ENCODE peak calls at places on chromosomes 13 and 19, in ten cellular contexts. G, K, M, W, V, N, H, X, Y and C are unnamed samples.

GRCh38 chr19:46604781-46605355 is 3.7 kb downstream of the CALM3 start:
- DNase-seq in M (peak; percentile 11), N (no peak), K (no peak), H (no peak), Y (no peak), W (peak; percentile 78), G (no peak), X (no peak), V (no peak), C (no peak)

GRCh38 chr13:42396501-42396900 is 124.5 kb downstream of the AKAP11 start:
- DNase-seq in V (no peak), K (no peak), H (peak; percentile 0), X (peak; percentile 39), Y (no peak), G (no peak), M (peak; percentile 65), W (no peak), N (no peak), C (no peak)

GRCh38 chr13:50831510-50831909 is 12.0 kb downstream of the DLEU7 start:
- DNase-seq in N (no peak), G (no peak), X (no peak), W (no peak), H (no peak), K (no peak), Y (no peak), M (no peak), V (no peak), C (no peak)

GRCh38 chr13:108326318-108326717 is 56.8 kb downstream of the TNFSF13B start:
- DNase-seq in Y (no peak), W (no peak), G (no peak), V (peak; percentile 2), N (no peak), H (no peak), M (no peak), K (no peak), X (peak; percentile 19), C (no peak)

GRCh38 chr13:102709536-102709935 is 14.7 kb upstream of the METTL21C start:
- DNase-seq in X (no peak), K (no peak), N (no peak), G (no peak), Y (no peak), M (no peak), H (no peak), V (no peak), W (no peak), C (no peak)

GRCh38 chr13:113928701-113929627 is 44.9 kb downstream of the C13orf46 start:
- DNase-seq in K (no peak), H (peak; percentile 54), Y (peak; percentile 90), G (peak; percentile 82), X (no peak), N (peak; percentile 90), V (peak; percentile 91), M (no peak), W (peak; percentile 95), C (no peak)

GRCh38 chr19:54518844-54519243 is 16.2 kb downstream of the LAIR2 start:
- DNase-seq in G (no peak), Y (no peak), X (no peak), K (no peak), H (no peak), M (no peak), N (no peak), V (peak; percentile 0), W (no peak), C (no peak)

GRCh38 chr19:900302-901111 is 7.2 kb downstream of the RNU6-9 start:
- DNase-seq in Y (no peak), N (no peak), H (peak; percentile 78), G (no peak), M (no peak), W (no peak), X (no peak), K (no peak), V (no peak), C (no peak)

GRCh38 chr19:3513198-3514140 is 7.4 kb downstream of the FZR1 start:
- DNase-seq in H (peak; percentile 55), K (no peak), V (no peak), X (no peak), W (no peak), N (no peak), G (no peak), Y (peak; percentile 75), M (no peak), C (no peak)

GRCh38 chr19:3510727-3511126 is 4.6 kb downstream of the FZR1 start:
- DNase-seq in Y (no peak), N (no peak), H (peak; percentile 66), W (no peak), G (no peak), M (no peak), V (no peak), X (no peak), K (no peak), C (no peak)

GRCh38 chr19:3509566-3509989 is 3.5 kb downstream of the FZR1 start:
- DNase-seq in V (no peak), G (no peak), H (peak; percentile 46), N (no peak), X (no peak), W (no peak), Y (no peak), M (no peak), K (no peak), C (no peak)

GRCh38 chr19:3512562-3512961 is 6.5 kb downstream of the FZR1 start:
- DNase-seq in N (no peak), H (peak; percentile 33), V (no peak), M (no peak), Y (no peak), G (no peak), W (no peak), K (no peak), X (no peak), C (no peak)

GRCh38 chr19:3511506-3512251 is 5.6 kb downstream of the FZR1 start:
- DNase-seq in X (no peak), M (no peak), G (no peak), Y (no peak), V (no peak), K (no peak), N (no peak), H (peak; percentile 62), W (no peak), C (no peak)
- H3K4me1 ChIP-seq in X (peaks cover 41% of the 10 kb centered on the region), M (peaks cover 4% of the 10 kb centered on the region), G (peaks cover 26% of the 10 kb centered on the region), Y (peaks cover 33% of the 10 kb centered on the region), V (no peaks in the 10 kb centered on the region), K (peaks cover 30% of the 10 kb centered on the region), N (peaks cover 18% of the 10 kb centered on the region), H (peaks cover 40% of the 10 kb centered on the region), W (peaks cover 5% of the 10 kb centered on the region), C (no peaks in the 10 kb centered on the region)

GRCh38 chr19:2286402-2287140 is 4.6 kb upstream of the PEAK3 start:
- DNase-seq in N (no peak), H (no peak), K (no peak), X (no peak), Y (no peak), V (no peak), M (no peak), G (no peak), W (no peak), C (no peak)

GRCh38 chr19:2282062-2282861 is at the start of gene PEAK3:
- DNase-seq in G (no peak), H (peak; percentile 92), Y (peak; percentile 54), W (peak; percentile 80), K (no peak), V (peak; percentile 64), N (peak; percentile 39), M (peak; percentile 91), X (no peak), C (no peak)

GRCh38 chr19:2280633-2281264 is 1.2 kb downstream of the PEAK3 start:
- DNase-seq in G (no peak), V (no peak), M (no peak), W (no peak), Y (peak; percentile 80), N (no peak), H (no peak), K (no peak), X (no peak), C (no peak)

GRCh38 chr19:2283835-2284507 is 2.0 kb upstream of the PEAK3 start:
- DNase-seq in W (no peak), G (no peak), Y (no peak), M (no peak), X (no peak), H (no peak), N (no peak), K (no peak), V (no peak), C (no peak)

DNA sequence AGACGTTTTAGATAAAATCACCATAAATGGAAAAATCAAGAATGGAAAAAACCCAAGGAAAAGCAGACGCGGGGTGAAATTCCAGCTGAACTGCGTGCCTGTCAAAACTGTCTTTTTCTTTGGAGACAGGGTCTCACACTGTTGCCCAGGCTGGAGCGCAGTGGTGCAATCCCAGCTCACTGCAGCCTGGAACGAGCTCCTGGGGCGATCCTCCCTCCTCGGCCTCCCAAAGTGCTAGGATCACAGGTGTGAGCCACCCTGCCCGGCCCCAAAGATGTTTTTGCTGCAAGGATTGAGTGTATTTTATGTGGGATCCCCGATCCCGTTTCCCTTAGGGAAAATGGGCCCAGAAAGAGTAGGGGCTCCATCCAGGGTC is 875 bp upstream of the PEAK3 start:
- DNase-seq in N (no peak), Y (no peak), V (no peak), G (no peak), K (no peak), M (no peak), W (no peak), X (no peak), H (no peak), C (no peak)
- H3K4me3 ChIP-seq in N (no peak overlapping the region), Y (no peak overlapping the region), V (no peak overlapping the region), G (peak overlapping the region; percentile 58), K (no peak overlapping the region), M (no peak overlapping the region), W (no peak overlapping the region), X (no peak overlapping the region), H (peak overlapping the region; percentile 51), C (no peak overlapping the region)

GRCh38 chr19:40567040-40567749 is 9.5 kb upstream of the SHKBP1 start:
- DNase-seq in H (no peak), K (no peak), W (no peak), N (no peak), X (no peak), V (no peak), G (no peak), Y (no peak), M (no peak), C (no peak)

GRCh38 chr19:40561947-40562346 is 14.7 kb upstream of the SHKBP1 start:
- DNase-seq in Y (no peak), V (no peak), K (no peak), W (no peak), G (no peak), N (no peak), M (no peak), X (no peak), H (no peak), C (no peak)

GRCh38 chr19:40565910-40566495 is 10.7 kb upstream of the SHKBP1 start:
- DNase-seq in W (no peak), Y (no peak), K (no peak), X (no peak), M (no peak), V (no peak), G (no peak), H (no peak), N (no peak), C (peak; percentile 39)

GRCh38 chr19:40567750-40568494 is 8.8 kb upstream of the SHKBP1 start:
- DNase-seq in M (no peak), G (no peak), H (peak; percentile 85), Y (no peak), X (no peak), K (no peak), N (no peak), W (no peak), V (no peak), C (no peak)

GRCh38 chr19:40565355-40565754 is 11.3 kb upstream of the SHKBP1 start:
- DNase-seq in K (no peak), Y (no peak), H (no peak), W (no peak), G (no peak), X (no peak), N (no peak), V (no peak), M (no peak), C (no peak)
- H3K4me1 ChIP-seq in K (peaks cover 17% of the 10 kb centered on the region), Y (peaks cover 13% of the 10 kb centered on the region), H (peaks cover 20% of the 10 kb centered on the region), W (peaks cover 2% of the 10 kb centered on the region), G (peaks cover 17% of the 10 kb centered on the region), X (peaks cover 15% of the 10 kb centered on the region), N (peaks cover 6% of the 10 kb centered on the region), V (no peaks in the 10 kb centered on the region), M (peaks cover 4% of the 10 kb centered on the region), C (peaks cover 4% of the 10 kb centered on the region)

DNA sequence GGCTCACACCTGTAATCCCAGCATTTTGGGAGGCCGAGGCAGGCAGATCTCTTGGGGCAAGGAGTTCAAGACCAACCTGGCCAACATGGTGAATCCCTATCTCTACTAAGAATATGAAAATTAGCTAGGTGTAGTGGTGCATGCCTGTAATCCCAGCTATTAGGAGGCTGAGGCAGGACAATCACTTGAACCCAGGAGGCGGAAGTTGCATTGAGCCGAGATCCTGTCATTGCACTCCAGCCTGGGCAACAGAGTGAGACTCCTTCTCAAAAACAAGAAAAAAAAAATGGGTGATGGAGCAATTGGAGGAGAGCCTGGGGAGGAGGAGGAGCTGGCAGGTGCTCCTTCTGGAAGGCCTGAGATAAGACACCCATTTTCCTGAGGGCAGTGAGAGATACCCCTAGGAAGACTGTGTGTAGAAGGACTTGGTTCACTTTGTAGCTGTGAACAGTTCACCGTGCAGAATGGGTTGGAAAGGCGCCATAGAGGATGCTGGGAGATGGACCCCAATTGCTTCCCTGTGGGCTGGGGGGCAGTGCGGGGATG is 8.7 kb upstream of the CARM1 start:
- DNase-seq in V (no peak), G (no peak), H (no peak), Y (no peak), N (no peak), M (no peak), K (no peak), W (no peak), X (no peak), C (no peak)
- H3K4me3 ChIP-seq in V (no peak overlapping the region), G (peak overlapping the region; percentile 53), H (peak overlapping the region; percentile 29), Y (no peak overlapping the region), N (no peak overlapping the region), M (no peak overlapping the region), K (no peak overlapping the region), W (peak overlapping the region; percentile 44), X (no peak overlapping the region), C (no peak overlapping the region)